ENCODE peak calls at places on chromosomes 7 and 10, in ten cellular contexts. L, K, P, Q, S, C, I, G, W and D are unnamed samples.

GRCh38 chr7:4769753-4770152 is 5.7 kb upstream of the AP5Z1 start:
- DNase-seq in C (no peak), S (no peak), L (no peak), Q (no peak), K (no peak), P (no peak), W (no peak), I (no peak), G (peak), D (no peak)

GRCh38 chr7:43884617-43885016 is 15.3 kb upstream of the MRPS24 start:
- DNase-seq in S (no peak), P (no peak), Q (no peak), G (no peak), I (no peak), C (no peak), L (no peak), W (no peak), K (no peak), D (no peak)

GRCh38 chr10:103540722-103541121 is 47.2 kb downstream of the NEURL1 start:
- DNase-seq in G (no peak), Q (no peak), S (no peak), I (no peak), W (peak), P (no peak), C (no peak), K (peak), L (no peak), D (no peak)

GRCh38 chr10:101741938-101742337 is 34.0 kb downstream of the FGF8 start:
- DNase-seq in P (no peak), I (no peak), Q (no peak), C (no peak), W (no peak), S (no peak), K (no peak), L (no peak), G (no peak), D (no peak)

GRCh38 chr7:2220030-2220429 is 12.7 kb downstream of the MAD1L1 start:
- DNase-seq in Q (no peak), C (peak), S (no peak), W (no peak), I (no peak), P (no peak), K (no peak), G (no peak), L (no peak), D (no peak)

GRCh38 chr7:105216786-105217185 is 171.9 kb downstream of the SRPK2 start:
- DNase-seq in K (no peak), W (no peak), G (no peak), P (no peak), C (no peak), Q (no peak), S (no peak), I (no peak), L (no peak), D (no peak)

GRCh38 chr7:83119496-83119895 is 43.2 kb downstream of the PCLO start:
- DNase-seq in W (no peak), L (no peak), S (no peak), G (peak), K (no peak), Q (no peak), I (no peak), C (no peak), P (no peak), D (no peak)

GRCh38 chr7:24284699-24285506 is 913 bp downstream of the NPY start:
- DNase-seq in S (no peak), G (no peak), K (no peak), Q (no peak), I (no peak), C (peak), P (no peak), L (peak), W (no peak), D (peak)

GRCh38 chr7:134854816-134855215 is 75.4 kb downstream of the CALD1 start:
- DNase-seq in G (no peak), W (no peak), S (peak), P (peak), I (no peak), K (no peak), Q (no peak), L (no peak), C (no peak), D (no peak)

GRCh38 chr10:10207538-10207937 is 810.1 kb upstream of the CELF2 start:
- DNase-seq in P (no peak), K (no peak), W (no peak), Q (no peak), L (no peak), I (no peak), S (no peak), C (no peak), G (no peak), D (no peak)

GRCh38 chr10:114042895-114043531 is 653 bp upstream of the ADRB1 start:
- DNase-seq in L (peak), C (peak), Q (peak), I (peak), W (no peak), S (peak), K (no peak), G (peak), P (peak), D (peak)

GRCh38 chr7:107938448-107939250 is 47.7 kb downstream of the DLD start:
- DNase-seq in S (no peak), L (no peak), K (no peak), I (no peak), Q (no peak), G (no peak), C (no peak), W (no peak), P (no peak), D (no peak)

GRCh38 chr7:77199008-77199966 is at the start of gene FGL2:
- DNase-seq in Q (peak), C (peak), W (peak), G (peak), K (no peak), I (no peak), S (no peak), P (peak), L (peak), D (no peak)

GRCh38 chr10:120505056-120505455 is 48.0 kb downstream of the PLPP4 start:
- DNase-seq in G (no peak), K (peak), Q (no peak), C (no peak), W (no peak), I (no peak), S (no peak), L (no peak), P (no peak), D (no peak)

DNA sequence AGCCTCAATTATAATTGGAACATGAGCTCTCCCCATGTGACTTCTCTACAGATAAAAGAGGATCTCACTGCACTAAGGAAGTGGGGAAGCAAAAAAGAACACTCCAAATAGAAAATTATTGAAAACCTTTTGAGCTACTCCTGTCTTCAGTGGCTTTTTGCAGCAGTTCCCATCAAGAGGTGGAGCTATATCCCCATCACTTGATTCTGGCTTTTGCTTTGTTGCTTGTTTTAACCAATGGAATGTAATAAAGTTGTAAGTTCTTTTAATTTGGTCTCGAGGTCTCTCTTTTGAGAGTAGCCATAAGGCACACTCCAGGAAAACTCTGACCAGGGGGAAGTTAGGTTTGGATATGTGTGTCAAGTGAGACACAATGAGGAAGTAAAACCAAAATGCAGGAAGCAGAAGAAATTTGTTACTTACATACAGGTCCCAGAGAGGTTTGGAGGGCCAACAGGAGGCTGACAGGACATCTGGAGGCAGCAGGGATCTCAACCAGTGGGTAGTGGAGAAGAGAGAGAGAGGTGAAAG is 569.4 kb downstream of the HTR7 start:
- DNase-seq in C (no peak), W (no peak), G (peak), I (no peak), P (peak), S (no peak), L (no peak), Q (no peak), K (peak), D (no peak)
- TF ChIP-seq CTCF in C (no peak), W (no peak), G (peak), I (no peak), P (peak), S (no peak), L (no peak), Q (no peak), K (peak), D (no peak)

GRCh38 chr7:712601-713457 is 13.7 kb upstream of the DNAAF5 start:
- DNase-seq in W (no peak), I (no peak), C (no peak), G (no peak), S (no peak), L (no peak), Q (peak), P (no peak), K (no peak), D (no peak)

GRCh38 chr7:711093-711966 is 15.2 kb upstream of the DNAAF5 start:
- DNase-seq in Q (peak), G (no peak), C (peak), L (no peak), S (no peak), P (no peak), W (no peak), I (no peak), K (no peak), D (no peak)

GRCh38 chr7:713488-714230 is 12.8 kb upstream of the DNAAF5 start:
- DNase-seq in L (no peak), K (no peak), Q (no peak), S (no peak), W (no peak), C (no peak), I (no peak), G (no peak), P (no peak), D (no peak)

GRCh38 chr7:710161-710560 is 16.3 kb upstream of the DNAAF5 start:
- DNase-seq in P (no peak), G (no peak), S (no peak), W (no peak), Q (peak), C (no peak), I (no peak), K (no peak), L (no peak), D (no peak)

GRCh38 chr7:711967-712600 is 14.4 kb upstream of the DNAAF5 start:
- DNase-seq in C (no peak), G (no peak), K (no peak), S (no peak), L (no peak), W (no peak), Q (peak), P (no peak), I (no peak), D (no peak)
- TF ChIP-seq CTCF in C (no peak), G (no peak), K (no peak), S (no peak), L (no peak), W (no peak), Q (no peak), P (no peak), I (no peak), D (no peak)

GRCh38 chr7:128378637-128379036 is 17.1 kb upstream of the PRRT4 start:
- DNase-seq in L (no peak), G (no peak), S (no peak), P (no peak), C (no peak), K (no peak), Q (no peak), W (no peak), I (no peak), D (no peak)

GRCh38 chr7:128380807-128381130 is 19.3 kb upstream of the PRRT4 start:
- DNase-seq in P (no peak), S (no peak), W (no peak), K (no peak), G (no peak), C (no peak), I (no peak), L (no peak), Q (no peak), D (no peak)

GRCh38 chr7:128379900-128380806 is 18.7 kb upstream of the PRRT4 start:
- DNase-seq in W (no peak), S (no peak), Q (no peak), L (no peak), I (no peak), G (no peak), C (no peak), K (no peak), P (no peak), D (no peak)

GRCh38 chr7:128383781-128384180 is 22.3 kb upstream of the PRRT4 start:
- DNase-seq in W (no peak), P (no peak), L (no peak), G (no peak), Q (no peak), I (no peak), S (no peak), K (peak), C (no peak), D (no peak)

GRCh38 chr7:128381161-128381821 is 19.8 kb upstream of the PRRT4 start:
- DNase-seq in W (peak), I (no peak), L (peak), P (peak), S (no peak), Q (no peak), G (no peak), K (peak), C (no peak), D (no peak)
- TF ChIP-seq CTCF in W (no peak), I (peak), L (peak), P (peak), S (peak), Q (no peak), G (peak), K (peak), C (peak), D (peak)

GRCh38 chr10:43155221-43155620 is 17.0 kb downstream of the CSGALNACT2 start:
- DNase-seq in L (no peak), I (no peak), K (no peak), P (no peak), W (no peak), S (no peak), Q (no peak), C (no peak), G (no peak), D (no peak)

GRCh38 chr10:43156590-43157340 is 18.5 kb downstream of the CSGALNACT2 start:
- DNase-seq in K (no peak), C (no peak), I (no peak), Q (no peak), L (no peak), P (no peak), W (no peak), G (no peak), S (no peak), D (no peak)

GRCh38 chr10:43160067-43160918 is 22.0 kb downstream of the CSGALNACT2 start:
- DNase-seq in Q (no peak), S (no peak), G (peak), W (no peak), I (no peak), K (no peak), P (no peak), L (no peak), C (no peak), D (no peak)

GRCh38 chr10:43151371-43151770 is 13.1 kb downstream of the CSGALNACT2 start:
- DNase-seq in L (no peak), P (no peak), G (no peak), K (no peak), C (no peak), I (no peak), W (no peak), S (no peak), Q (no peak), D (no peak)

GRCh38 chr10:43155716-43156115 is 17.5 kb downstream of the CSGALNACT2 start:
- DNase-seq in C (no peak), K (no peak), I (no peak), Q (no peak), L (no peak), W (no peak), G (no peak), P (no peak), S (no peak), D (no peak)
- TF ChIP-seq CTCF in C (no peak), K (no peak), I (no peak), Q (no peak), L (no peak), W (no peak), G (no peak), P (no peak), S (no peak), D (no peak)

GRCh38 chr10:110437761-110438341 is 59.9 kb upstream of the DUSP5 start:
- DNase-seq in P (no peak), G (no peak), C (no peak), K (no peak), I (no peak), W (no peak), L (no peak), S (no peak), Q (no peak), D (no peak)
- TF ChIP-seq CTCF in P (no peak), G (no peak), C (no peak), K (no peak), I (no peak), W (no peak), L (no peak), S (no peak), Q (no peak), D (no peak)

DNA sequence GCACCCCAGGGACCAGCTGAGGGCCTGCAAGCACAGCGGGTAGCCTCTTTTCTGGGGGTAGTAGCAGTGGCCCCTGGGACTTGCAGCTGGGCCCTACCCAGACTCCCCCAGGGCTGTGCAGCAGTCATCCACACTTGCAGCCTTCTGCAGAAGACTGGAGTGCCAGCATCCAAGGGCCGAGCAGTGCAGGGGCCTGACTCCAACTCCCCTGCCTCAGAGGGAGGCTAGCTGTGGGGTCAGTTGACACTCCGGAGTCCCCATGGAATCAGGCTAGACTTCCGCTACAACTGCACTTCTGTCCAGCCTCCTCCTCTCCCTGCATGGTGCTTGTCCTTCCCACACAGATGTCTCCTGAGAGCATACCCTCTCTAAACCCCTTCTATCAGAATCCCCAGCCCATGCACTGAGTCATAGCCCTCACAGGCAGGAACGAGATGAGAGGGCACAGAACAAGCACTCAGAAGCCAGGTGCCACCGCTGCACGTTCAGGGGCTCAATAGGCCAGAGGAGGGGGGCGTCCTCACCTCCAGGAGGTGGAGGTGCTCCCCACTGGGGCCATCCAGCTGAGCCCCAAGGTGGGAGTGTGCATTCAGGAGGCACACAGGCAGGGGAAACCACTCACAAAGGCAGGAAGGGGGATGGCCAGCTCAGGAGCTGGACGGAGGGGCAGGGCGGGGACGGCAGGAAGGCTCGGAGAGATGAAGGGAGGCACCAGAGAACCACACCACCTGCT is 7.5 kb downstream of the RASGEF1A start:
- DNase-seq in C (no peak), W (peak), L (no peak), G (no peak), K (no peak), P (no peak), S (no peak), Q (peak), I (no peak), D (no peak)
- TF ChIP-seq CTCF in C (no peak), W (no peak), L (no peak), G (no peak), K (no peak), P (no peak), S (no peak), Q (no peak), I (no peak), D (no peak)